ENCODE peak calls at places on chromosome 11, in eight cellular contexts. E, A, G, T, B, D, Z and M are unnamed samples.

GRCh38 chr11:103114836-103115235 is 5.6 kb downstream of the DYNC2H1 start:
- DNase-seq in E (no peak), A (no peak), G (no peak), T (no peak), B (no peak), D (no peak), Z (no peak), M (no peak)

GRCh38 chr11:88332851-88333250 is 4.7 kb downstream of the CTSC start:
- DNase-seq in E (no peak), A (no peak), G (no peak), T (no peak), B (no peak), D (no peak), Z (peak), M (no peak)

GRCh38 chr11:6612816-6613136 is 760 bp upstream of the TAF10 start:
- DNase-seq in E (no peak), A (peak), G (peak), T (no peak), B (no peak), D (no peak), Z (no peak), M (no peak)

GRCh38 chr11:70866834-70867233 is 385.5 kb downstream of the SHANK2 start:
- DNase-seq in E (no peak), A (no peak), G (no peak), T (no peak), B (no peak), D (no peak), Z (no peak), M (no peak)

GRCh38 chr11:134038897-134039470 is 29.9 kb upstream of the JAM3 start:
- DNase-seq in E (no peak), A (peak), G (no peak), T (no peak), B (no peak), D (no peak), Z (no peak), M (no peak)

GRCh38 chr11:2726964-2727363 is 27.2 kb upstream of the KCNQ1OT1 start:
- DNase-seq in E (no peak), A (no peak), G (no peak), T (peak), B (no peak), D (no peak), Z (no peak), M (no peak)

GRCh38 chr11:5242933-5243844 is 6.5 kb downstream of the HBG1 start:
- DNase-seq in E (no peak), A (no peak), G (no peak), T (no peak), B (no peak), D (no peak), Z (peak), M (no peak)

GRCh38 chr11:80860632-80861031 is 1419.8 kb upstream of the TENM4 start:
- DNase-seq in E (no peak), A (no peak), G (no peak), T (peak), B (no peak), D (no peak), Z (peak), M (no peak)

GRCh38 chr11:79312591-79313267 is 128.1 kb downstream of the TENM4 start:
- DNase-seq in E (no peak), A (no peak), G (no peak), T (peak), B (no peak), D (no peak), Z (peak), M (no peak)

GRCh38 chr11:33021937-33022336 is 6.3 kb downstream of the DEPDC7 start:
- DNase-seq in E (no peak), A (no peak), G (no peak), T (no peak), B (no peak), D (no peak), Z (no peak), M (no peak)